ENCODE peak calls at places on chromosomes 5 and 9, in ten cellular contexts. N is bronchial epithelial cell, S is body of pancreas, Z is OCI-LY7, Q is ovary, F is foreskin fibroblast, Y is pancreas, T is GM12878, B is fibroblast of villous mesenchyme, E is lower leg skin. C is an unnamed sample.

GRCh38 chr5:176844706-176845391 is 34.5 kb downstream of the UNC5A start:
- DNase-seq in S (no peak), E (no peak), Z (no peak), B (no peak), Y (no peak), F (no peak), T (no peak), N (no peak), Q (no peak), C (peak; percentile 13)

GRCh38 chr9:77450093-77450475 is 198.0 kb downstream of the GNA14 start:
- DNase-seq in Z (no peak), E (no peak), N (no peak), Y (no peak), Q (no peak), S (no peak), F (no peak), T (no peak), B (no peak), C (no peak)

GRCh38 chr9:35736201-35736633 is 3.8 kb downstream of the CREB3 start:
- DNase-seq in B (peak; percentile 83), T (no peak), E (no peak), N (peak; percentile 68), Q (no peak), Z (peak; percentile 83), F (peak; percentile 88), Y (peak; percentile 41), S (peak; percentile 68), C (peak; percentile 72)

GRCh38 chr9:131521203-131521602 is 9.9 kb downstream of the UCK1 start:
- DNase-seq in S (no peak), E (no peak), F (no peak), N (no peak), Z (no peak), T (no peak), B (no peak), Q (no peak), Y (no peak), C (no peak)

GRCh38 chr9:93814561-93814960 is 140.6 kb downstream of the BARX1 start:
- DNase-seq in E (no peak), F (no peak), Z (no peak), T (no peak), N (no peak), Q (no peak), Y (no peak), S (no peak), B (no peak), C (no peak)

GRCh38 chr9:101398930-101399640 is 434 bp downstream of the ZNF189 start:
- DNase-seq in Z (peak; percentile 7), Q (peak; percentile 45), E (peak; percentile 25), S (peak; percentile 34), Y (no peak), B (peak; percentile 40), F (no peak), T (no peak), N (no peak), C (peak; percentile 69)

GRCh38 chr5:76607353-76607871 is 15.8 kb downstream of the F2RL2 start:
- DNase-seq in Z (peak; percentile 70), F (peak; percentile 64), T (no peak), S (no peak), Q (no peak), N (no peak), B (peak; percentile 41), E (no peak), Y (no peak), C (no peak)

GRCh38 chr9:18980124-18980660 is 52.8 kb downstream of the SAXO1 start:
- DNase-seq in B (no peak), S (no peak), N (no peak), E (no peak), Y (no peak), T (no peak), F (peak; percentile 24), Z (no peak), Q (no peak), C (no peak)

GRCh38 chr5:54457094-54457531 is 1.6 kb downstream of the HSPB3 start:
- DNase-seq in Z (no peak), F (peak; percentile 90), N (peak; percentile 51), Q (peak; percentile 38), T (no peak), S (peak; percentile 26), B (peak; percentile 91), E (peak; percentile 23), Y (peak; percentile 11), C (peak; percentile 57)

GRCh38 chr5:37146896-37147295 is 102.3 kb downstream of the CPLANE1 start:
- DNase-seq in Y (no peak), N (no peak), B (no peak), S (no peak), Z (no peak), F (no peak), E (no peak), Q (no peak), T (no peak), C (no peak)

GRCh38 chr5:100406640-100407039 is 128.5 kb upstream of the FAM174A start:
- DNase-seq in T (no peak), B (no peak), Q (no peak), E (no peak), S (no peak), Y (no peak), N (no peak), F (no peak), Z (no peak), C (no peak)

GRCh38 chr9:134174526-134175290 is 10.3 kb upstream of the RNU6ATAC start:
- DNase-seq in Y (no peak), E (no peak), F (no peak), N (no peak), T (no peak), Q (peak; percentile 43), S (no peak), B (no peak), Z (no peak), C (no peak)

GRCh38 chr9:133683494-133684460 is 47.6 kb downstream of the DBH start:
- DNase-seq in B (peak; percentile 55), N (no peak), T (no peak), Z (peak; percentile 19), S (no peak), F (peak; percentile 32), E (no peak), Y (peak; percentile 17), Q (no peak), C (peak; percentile 77)

GRCh38 chr5:128197911-128198522 is 114.5 kb downstream of the SLC12A2 start:
- DNase-seq in Y (no peak), Q (no peak), B (no peak), F (no peak), E (no peak), S (no peak), N (no peak), T (no peak), Z (peak; percentile 16), C (no peak)

GRCh38 chr5:144205141-144205551 is 34.5 kb downstream of the KCTD16 start:
- DNase-seq in E (no peak), Z (no peak), B (peak; percentile 38), F (peak; percentile 65), S (peak; percentile 46), Y (peak; percentile 31), N (peak; percentile 39), Q (peak; percentile 30), T (no peak), C (no peak)

GRCh38 chr9:8078641-8079140 is 279.1 kb upstream of the DMAC1 start:
- DNase-seq in Y (no peak), E (no peak), S (no peak), N (peak; percentile 8), T (no peak), B (no peak), Z (no peak), F (no peak), Q (no peak), C (no peak)

GRCh38 chr5:116522737-116523136 is 51.9 kb downstream of the SEMA6A start:
- DNase-seq in T (no peak), E (no peak), B (no peak), Q (no peak), F (no peak), N (no peak), Y (no peak), Z (no peak), S (no peak), C (no peak)

GRCh38 chr5:93250431-93250830 is 330.6 kb downstream of the NR2F1-AS1 start:
- DNase-seq in Q (no peak), N (no peak), T (no peak), E (no peak), Z (no peak), S (no peak), B (no peak), F (no peak), Y (no peak), C (no peak)

GRCh38 chr5:26948921-26949320 is 89.5 kb downstream of the CDH9 start:
- DNase-seq in Q (no peak), T (no peak), Y (no peak), F (no peak), B (no peak), E (no peak), Z (no peak), S (no peak), N (peak; percentile 30), C (no peak)

GRCh38 chr5:139385061-139385889 is 2.2 kb upstream of the SLC23A1 start:
- DNase-seq in E (no peak), F (peak; percentile 34), N (no peak), S (no peak), Z (peak; percentile 63), Q (no peak), B (peak; percentile 60), Y (no peak), T (no peak), C (no peak)
- TF ChIP-seq CTCF in E (no peak), F (no peak), N (peak; percentile 16), S (no peak), Z (peak; percentile 69), Q (no peak), B (peak; percentile 24), Y (no peak), T (peak; percentile 9), C (peak; percentile 51)

DNA sequence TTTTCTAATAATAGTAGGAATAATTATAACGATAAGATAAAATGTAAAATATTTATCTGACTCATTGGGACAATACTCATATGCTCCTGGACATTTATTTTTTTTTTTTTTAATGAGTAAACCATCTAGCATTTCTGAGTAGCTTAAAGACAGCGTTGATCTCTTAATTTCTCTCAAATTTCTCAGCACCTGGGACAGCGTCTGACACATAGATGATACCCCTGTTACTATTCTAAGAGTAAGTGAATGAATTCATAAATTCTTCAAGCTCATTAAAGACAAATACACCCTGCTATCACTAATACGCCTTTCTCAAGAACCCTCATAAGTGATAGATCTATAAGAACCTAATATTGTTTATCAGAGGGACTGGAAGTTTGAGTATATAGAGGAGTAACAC is 12.0 kb upstream of the HTR4 start:
- DNase-seq in E (no peak), B (no peak), S (no peak), Y (no peak), T (no peak), F (no peak), N (no peak), Q (no peak), Z (no peak), C (no peak)
- H3K4me3 ChIP-seq in E (no peak overlapping the region), B (no peak overlapping the region), S (no peak overlapping the region), Y (no peak overlapping the region), T (no peak overlapping the region), F (no peak overlapping the region), N (no peak overlapping the region), Q (no peak overlapping the region), Z (no peak overlapping the region), C (no peak overlapping the region)

GRCh38 chr5:81751009-81751835 is at the start of gene SSBP2:
- DNase-seq in N (peak; percentile 92), F (peak; percentile 100), Y (peak; percentile 100), B (peak; percentile 99), Q (peak; percentile 100), T (peak; percentile 95), E (peak; percentile 99), S (peak; percentile 100), Z (peak; percentile 98), C (peak; percentile 99)
- TF ChIP-seq CTCF in N (no peak), F (no peak), Y (no peak), B (no peak), Q (no peak), T (no peak), E (no peak), S (no peak), Z (peak; percentile 17), C (no peak)

GRCh38 chr5:170632266-170632984 is 128.6 kb downstream of the KCNIP1 start:
- DNase-seq in Y (no peak), E (no peak), T (no peak), Z (no peak), Q (no peak), F (peak; percentile 24), B (no peak), S (no peak), N (no peak), C (no peak)
- H3K4me3 ChIP-seq in Y (no peak overlapping the region), E (no peak overlapping the region), T (no peak overlapping the region), Z (no peak overlapping the region), Q (peak overlapping the region; percentile 2), F (no peak overlapping the region), B (peak overlapping the region; percentile 42), S (no peak overlapping the region), N (no peak overlapping the region), C (peak overlapping the region; percentile 42)

C was measured in heart left ventricle.